ENCODE peak calls at places on chromosomes 3 and 15, in six cellular contexts. F, E, H, W, V and C are unnamed samples. For H3K9me3, the result is how much of the 10 kb centered on the place peaks cover.

GRCh38 chr15:32706704-32707103 is 11.1 kb upstream of the GREM1 start:
- DNase-seq in F (no peak), W (no peak), H (no peak), E (peak), V (peak), C (no peak)

GRCh38 chr3:42847731-42848130 is 27.9 kb downstream of the CYP8B1 start:
- DNase-seq in V (no peak), F (no peak), W (no peak), H (no peak), E (no peak), C (no peak)

GRCh38 chr15:62068787-62069170 is 2.0 kb downstream of the C2CD4A start:
- DNase-seq in V (peak), W (no peak), F (no peak), H (no peak), E (no peak), C (no peak)

GRCh38 chr3:71532639-71533395 is 50.7 kb downstream of the FOXP1 start:
- DNase-seq in H (no peak), V (peak), E (peak), W (no peak), F (no peak), C (no peak)

GRCh38 chr3:59367150-59367549 is 317.3 kb upstream of the CFAP20DC start:
- DNase-seq in W (no peak), F (no peak), H (no peak), V (peak), E (no peak), C (peak)

GRCh38 chr3:188830955-188831354 is 340.8 kb upstream of the TPRG1 start:
- DNase-seq in W (no peak), H (no peak), V (no peak), F (no peak), E (no peak), C (no peak)

GRCh38 chr3:13420817-13421755 is 964 bp upstream of the NUP210 start:
- DNase-seq in F (no peak), H (no peak), W (peak), E (no peak), V (no peak), C (no peak)

GRCh38 chr3:141331370-141332318 is 36.7 kb upstream of the ZBTB38 start:
- DNase-seq in V (peak), W (peak), F (peak), E (peak), H (peak), C (no peak)

GRCh38 chr3:158562674-158563073 is 8.3 kb upstream of the MLF1 start:
- DNase-seq in V (no peak), H (no peak), W (no peak), E (no peak), F (no peak), C (no peak)

GRCh38 chr3:103767635-103768034 is 1332.8 kb downstream of the ZPLD1 start:
- DNase-seq in V (no peak), W (no peak), E (no peak), H (no peak), F (no peak), C (no peak)

GRCh38 chr3:149967067-149967685 is 3.5 kb downstream of the PFN2 start:
- DNase-seq in V (peak), E (no peak), F (peak), H (peak), W (peak), C (no peak)

GRCh38 chr15:40052604-40053003 is 13.6 kb upstream of the SRP14 start:
- DNase-seq in V (no peak), F (no peak), W (no peak), E (no peak), H (no peak), C (no peak)

GRCh38 chr3:122520861-122521260 is 6.1 kb upstream of the KPNA1 start:
- DNase-seq in F (no peak), V (no peak), E (no peak), W (no peak), H (peak), C (no peak)

GRCh38 chr3:10992017-10992945 is at the start of gene SLC6A1:
- DNase-seq in W (no peak), H (no peak), F (no peak), E (no peak), V (no peak), C (no peak)

DNA sequence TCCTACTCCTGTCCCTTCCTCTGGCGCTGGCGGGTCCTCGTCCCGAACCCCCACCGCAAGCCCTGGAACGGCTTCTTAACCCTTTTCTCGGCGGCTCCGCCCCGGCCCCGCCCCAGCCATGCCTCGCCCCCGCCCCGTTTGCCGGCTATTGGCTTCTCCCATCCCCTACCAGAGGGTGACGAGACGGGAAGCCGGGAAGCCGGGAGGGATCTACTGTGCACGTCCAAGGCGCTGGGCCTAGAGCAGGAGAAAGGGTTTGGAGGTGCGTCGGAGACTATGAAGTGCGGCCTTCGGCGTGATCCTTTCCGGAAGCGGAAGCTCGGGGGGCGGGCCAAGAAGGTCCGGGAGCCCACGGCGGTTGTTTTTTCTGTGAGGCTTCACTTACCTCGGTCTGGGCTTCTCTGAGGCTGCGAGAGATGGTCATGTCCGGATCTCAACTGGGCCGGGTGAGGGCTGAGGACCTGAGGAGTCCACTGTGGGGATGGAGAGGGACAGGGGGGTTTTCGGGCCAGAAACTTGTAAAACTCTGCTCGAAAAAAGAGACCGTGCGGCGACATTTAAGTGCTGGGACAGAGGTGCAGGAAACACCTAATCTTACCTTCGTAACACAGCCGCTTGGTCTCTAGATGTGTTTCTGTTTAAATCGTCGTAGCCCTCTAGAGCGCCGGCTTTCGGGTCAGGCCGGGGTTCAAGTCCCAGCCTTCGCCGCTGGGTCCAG is 21.4 kb downstream of the ROPN1B start:
- DNase-seq in E (peak), H (peak), F (peak), V (peak), W (peak), C (no peak)
- TF ChIP-seq EZH2 in E (no peak), H (no peak), F (no peak), V (no peak), W (no peak), C (no peak)

DNA sequence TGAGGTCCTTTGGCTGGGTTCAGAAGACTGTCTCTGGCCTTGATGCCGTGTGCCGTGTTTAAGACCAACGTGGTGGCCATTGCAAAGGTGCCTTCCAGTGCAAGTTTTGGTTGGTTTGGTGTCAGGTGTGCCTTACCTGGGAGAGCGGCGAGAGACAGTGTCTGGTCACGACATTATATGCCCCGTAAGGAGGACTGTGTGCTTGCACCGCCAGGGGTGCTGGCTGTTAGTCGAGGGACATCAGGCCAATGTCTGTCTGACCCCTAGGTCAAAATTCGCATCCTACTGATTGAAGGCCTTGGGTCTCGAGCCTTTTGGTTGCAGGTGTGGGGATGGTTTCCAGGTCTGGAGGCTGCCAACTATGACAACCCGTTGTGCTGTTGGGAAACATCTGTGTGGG is 111.9 kb downstream of the SNRPN start:
- DNase-seq in H (no peak), E (no peak), W (no peak), F (no peak), V (no peak), C (no peak)
- H3K9me3 ChIP-seq in H (half or more), E (half or more), W (under half), F (under half), V (half or more), C (under half)

GRCh38 chr15:72196409-72197044 is 1.1 kb downstream of the GRAMD2A start:
- DNase-seq in F (no peak), W (no peak), V (peak), E (no peak), H (no peak), C (no peak)
- H3K9ac ChIP-seq in F (peak), W (no peak), V (no peak), E (peak), H (no peak), C (no peak)

GRCh38 chr3:47581835-47582234 is 3.2 kb upstream of the CSPG5 start:
- DNase-seq in W (no peak), E (no peak), H (no peak), F (no peak), V (no peak), C (no peak)

GRCh38 chr3:47581422-47581821 is 2.8 kb upstream of the CSPG5 start:
- DNase-seq in V (no peak), F (no peak), W (no peak), H (peak), E (no peak), C (no peak)

GRCh38 chr3:47578691-47579632 is at the start of gene CSPG5:
- DNase-seq in W (peak), E (no peak), V (no peak), H (no peak), F (no peak), C (no peak)

GRCh38 chr3:47578119-47578630 is 490 bp downstream of the CSPG5 start:
- DNase-seq in W (peak), H (no peak), E (no peak), F (no peak), V (no peak), C (no peak)

DNA sequence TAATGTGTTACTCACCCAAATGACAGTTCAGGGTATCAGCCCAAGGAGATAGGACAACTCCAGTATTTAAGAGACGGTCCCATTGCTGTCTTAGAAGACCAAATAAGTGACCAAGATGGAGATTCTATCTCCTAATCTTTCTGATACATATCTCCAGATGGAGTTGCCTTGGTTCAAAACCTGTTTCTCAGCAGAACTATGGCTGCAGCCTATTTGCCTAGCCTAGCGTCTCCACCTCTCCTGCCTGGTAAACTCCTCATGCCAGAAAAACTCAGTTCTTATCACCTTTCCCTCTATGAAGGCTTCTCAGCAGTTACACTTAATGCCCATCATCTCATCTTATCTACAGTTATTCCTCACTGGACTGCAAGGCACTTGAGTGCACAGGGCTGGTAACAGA is 1.2 kb upstream of the CSPG5 start:
- DNase-seq in V (no peak), F (no peak), W (no peak), E (no peak), H (no peak), C (no peak)
- TF ChIP-seq EZH2 in V (no peak), F (no peak), W (no peak), E (peak), H (no peak), C (no peak)

GRCh38 chr15:79881668-79882067 is 15.1 kb downstream of the MTHFS start:
- DNase-seq in F (no peak), H (no peak), V (no peak), E (no peak), W (no peak), C (no peak)

GRCh38 chr15:79875213-79875612 is 21.6 kb downstream of the MTHFS start:
- DNase-seq in F (no peak), E (no peak), V (no peak), W (no peak), H (no peak), C (no peak)

GRCh38 chr15:79881254-79881653 is 15.6 kb downstream of the MTHFS start:
- DNase-seq in E (no peak), W (peak), V (no peak), F (no peak), H (no peak), C (no peak)

GRCh38 chr15:79874242-79874641 is 22.6 kb downstream of the MTHFS start:
- DNase-seq in W (no peak), V (peak), H (peak), E (no peak), F (peak), C (no peak)

GRCh38 chr15:79878078-79878705 is 18.6 kb downstream of the MTHFS start:
- DNase-seq in W (no peak), F (peak), V (no peak), H (no peak), E (no peak), C (no peak)
- H3K9me3 ChIP-seq in W (under half), F (under half), V (under half), H (under half), E (under half), C (under half)

DNA sequence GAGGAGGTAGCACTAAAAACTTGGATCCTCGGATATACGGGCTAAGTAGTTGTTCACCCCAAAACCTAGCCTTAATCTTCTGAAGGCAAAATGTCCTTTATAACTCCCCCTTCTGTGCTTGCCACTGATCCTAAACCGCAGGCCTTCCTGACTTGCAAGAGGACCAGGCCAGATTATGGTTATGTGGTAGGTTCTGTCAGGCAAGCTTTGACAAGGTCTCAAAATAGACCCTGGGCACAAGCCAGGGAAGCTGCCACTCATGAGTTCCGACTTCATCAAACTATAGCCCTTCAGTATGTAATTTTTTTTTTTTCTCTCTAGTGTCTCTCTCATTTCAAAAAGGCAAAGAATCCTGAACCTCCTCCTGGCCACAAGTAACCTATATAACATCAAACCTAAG is 3.2 kb downstream of the LRRFIP2 start:
- DNase-seq in F (no peak), E (no peak), H (no peak), W (no peak), V (no peak), C (no peak)
- H3K9ac ChIP-seq in F (no peak), E (peak), H (no peak), W (no peak), V (no peak), C (no peak)

GRCh38 chr15:22788004-22788403 is 1.6 kb downstream of the NIPA1 start:
- DNase-seq in F (no peak), H (no peak), W (no peak), V (no peak), E (no peak), C (no peak)

DNA sequence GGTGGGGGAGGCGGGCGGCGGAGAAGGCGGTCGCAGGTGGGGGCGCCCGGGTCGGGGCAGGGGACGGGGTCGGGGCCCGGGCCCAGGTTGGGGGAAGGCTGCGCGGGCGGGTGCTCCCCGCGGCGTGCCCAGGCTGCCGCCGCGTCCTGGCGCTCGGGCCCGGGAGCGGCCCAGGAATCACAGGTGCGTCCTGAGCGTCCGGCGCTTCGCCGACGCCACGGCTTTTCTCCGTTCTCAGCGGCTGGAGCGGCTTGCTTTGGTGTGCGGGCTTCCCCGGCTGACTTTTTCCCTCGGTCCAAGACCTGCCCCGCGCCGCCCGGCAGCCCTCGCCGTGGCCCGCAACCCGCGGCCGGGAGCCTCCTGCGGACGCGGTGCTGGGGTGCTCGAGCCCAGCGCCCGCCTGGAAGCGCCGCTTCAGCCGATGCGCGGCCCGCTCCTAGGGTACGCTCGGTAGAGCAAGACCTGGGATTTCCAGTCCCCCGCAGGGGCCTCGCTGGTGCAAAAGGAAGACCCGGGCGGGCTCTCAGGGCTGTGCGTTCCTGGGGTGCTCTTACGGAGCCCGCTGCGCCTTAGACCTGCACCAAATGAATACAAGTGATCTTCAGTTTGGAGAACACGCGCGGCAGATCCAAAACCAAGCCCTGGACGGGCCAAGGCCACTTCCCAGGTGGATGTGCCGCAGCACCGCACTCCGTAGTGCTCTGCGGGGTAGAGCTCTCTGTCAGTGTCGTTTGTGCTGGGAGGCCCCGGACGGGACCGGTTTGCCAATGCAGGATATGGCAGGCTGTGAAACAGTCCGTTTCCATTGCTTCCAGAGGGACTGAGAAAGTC is 639 bp downstream of the NIPA1 start:
- DNase-seq in W (peak), H (peak), F (no peak), V (peak), E (no peak), C (no peak)
- TF ChIP-seq EZH2 in W (no peak), H (no peak), F (no peak), V (no peak), E (no peak), C (no peak)